ENCODE peak calls at places on chromosomes 11 and 22, in eight cellular contexts. L is GM23338; V is MM.1S; T is stomach; Z is hepatocyte; N is aorta; B is lung; F is CD4-positive, alpha-beta memory T cell. A is an unnamed sample.

GRCh38 chr22:28015676-28016601 is 96.9 kb upstream of the PITPNB start:
- DNase-seq in L (no peak), V (no peak), T (no peak), Z (no peak), N (peak), B (no peak), F (no peak), A (no peak)

GRCh38 chr11:1279674-1280055 is 29.8 kb downstream of the TOLLIP start:
- DNase-seq in L (no peak), V (no peak), T (no peak), Z (no peak), N (no peak), B (no peak), F (no peak), A (no peak)

GRCh38 chr22:31055322-31056159 is 25.6 kb upstream of the SMTN start:
- DNase-seq in L (peak), V (no peak), T (peak), Z (peak), N (peak), B (peak), F (no peak), A (peak)

GRCh38 chr11:78076733-78077403 is 2.8 kb downstream of the NDUFC2 start:
- DNase-seq in L (no peak), V (no peak), T (no peak), Z (no peak), N (no peak), B (no peak), F (no peak), A (no peak)

GRCh38 chr11:79543101-79543500 is 102.3 kb upstream of the TENM4 start:
- DNase-seq in L (no peak), V (no peak), T (no peak), Z (no peak), N (no peak), B (no peak), F (no peak), A (no peak)

GRCh38 chr11:11982975-11983374 is 25.5 kb downstream of the DKK3 start:
- DNase-seq in L (no peak), V (no peak), T (no peak), Z (no peak), N (no peak), B (no peak), F (no peak), A (no peak)

GRCh38 chr11:85115798-85116197 is 511.3 kb downstream of the DLG2 start:
- DNase-seq in L (no peak), V (no peak), T (no peak), Z (peak), N (no peak), B (no peak), F (no peak), A (no peak)

GRCh38 chr22:21688706-21689381 is 23.0 kb downstream of the PPIL2 start:
- DNase-seq in L (no peak), V (no peak), T (no peak), Z (no peak), N (no peak), B (no peak), F (no peak), A (no peak)

GRCh38 chr22:39214383-39215069 is 30.3 kb downstream of the PDGFB start:
- DNase-seq in L (peak), V (no peak), T (no peak), Z (no peak), N (peak), B (no peak), F (no peak), A (no peak)

GRCh38 chr22:49660321-49660720 is 167.4 kb downstream of the BRD1 start:
- DNase-seq in L (no peak), V (no peak), T (no peak), Z (no peak), N (no peak), B (no peak), F (no peak), A (no peak)

GRCh38 chr11:134497586-134497985 is 85.5 kb upstream of the B3GAT1 start:
- DNase-seq in L (no peak), V (no peak), T (peak), Z (no peak), N (peak), B (no peak), F (no peak), A (no peak)

GRCh38 chr22:42294034-42294985 is 23.9 kb upstream of the TCF20 start:
- DNase-seq in L (peak), V (no peak), T (peak), Z (peak), N (peak), B (no peak), F (peak), A (no peak)

GRCh38 chr11:35661539-35661938 is 1.0 kb upstream of the TRIM44 start:
- DNase-seq in L (no peak), V (no peak), T (no peak), Z (no peak), N (no peak), B (no peak), F (no peak), A (no peak)

GRCh38 chr11:66339686-66340483 is 3.7 kb upstream of the RIN1 start:
- DNase-seq in L (no peak), V (no peak), T (no peak), Z (no peak), N (peak), B (no peak), F (no peak), A (no peak)

GRCh38 chr11:107562647-107563208 is 2.8 kb downstream of the ALKBH8 start:
- DNase-seq in L (no peak), V (no peak), T (no peak), Z (no peak), N (no peak), B (no peak), F (no peak), A (no peak)

GRCh38 chr11:23151819-23152218 is 291.5 kb upstream of the CCDC179 start:
- DNase-seq in L (no peak), V (no peak), T (no peak), Z (no peak), N (no peak), B (no peak), F (no peak), A (no peak)

GRCh38 chr11:29251738-29252137 is 765.1 kb downstream of the KCNA4 start:
- DNase-seq in L (no peak), V (peak), T (no peak), Z (no peak), N (no peak), B (no peak), F (no peak), A (no peak)

GRCh38 chr11:64765291-64765803 is 5.6 kb upstream of the PYGM start:
- DNase-seq in L (peak), V (no peak), T (no peak), Z (no peak), N (no peak), B (no peak), F (no peak), A (no peak)

GRCh38 chr11:84227970-84228369 is 941.8 kb upstream of the CCDC90B start:
- DNase-seq in L (no peak), V (no peak), T (no peak), Z (no peak), N (no peak), B (no peak), F (no peak), A (no peak)

GRCh38 chr22:36580846-36581245 is 51.9 kb upstream of the EIF3D start:
- DNase-seq in L (no peak), V (no peak), T (no peak), Z (no peak), N (peak), B (no peak), F (no peak), A (no peak)

DNA sequence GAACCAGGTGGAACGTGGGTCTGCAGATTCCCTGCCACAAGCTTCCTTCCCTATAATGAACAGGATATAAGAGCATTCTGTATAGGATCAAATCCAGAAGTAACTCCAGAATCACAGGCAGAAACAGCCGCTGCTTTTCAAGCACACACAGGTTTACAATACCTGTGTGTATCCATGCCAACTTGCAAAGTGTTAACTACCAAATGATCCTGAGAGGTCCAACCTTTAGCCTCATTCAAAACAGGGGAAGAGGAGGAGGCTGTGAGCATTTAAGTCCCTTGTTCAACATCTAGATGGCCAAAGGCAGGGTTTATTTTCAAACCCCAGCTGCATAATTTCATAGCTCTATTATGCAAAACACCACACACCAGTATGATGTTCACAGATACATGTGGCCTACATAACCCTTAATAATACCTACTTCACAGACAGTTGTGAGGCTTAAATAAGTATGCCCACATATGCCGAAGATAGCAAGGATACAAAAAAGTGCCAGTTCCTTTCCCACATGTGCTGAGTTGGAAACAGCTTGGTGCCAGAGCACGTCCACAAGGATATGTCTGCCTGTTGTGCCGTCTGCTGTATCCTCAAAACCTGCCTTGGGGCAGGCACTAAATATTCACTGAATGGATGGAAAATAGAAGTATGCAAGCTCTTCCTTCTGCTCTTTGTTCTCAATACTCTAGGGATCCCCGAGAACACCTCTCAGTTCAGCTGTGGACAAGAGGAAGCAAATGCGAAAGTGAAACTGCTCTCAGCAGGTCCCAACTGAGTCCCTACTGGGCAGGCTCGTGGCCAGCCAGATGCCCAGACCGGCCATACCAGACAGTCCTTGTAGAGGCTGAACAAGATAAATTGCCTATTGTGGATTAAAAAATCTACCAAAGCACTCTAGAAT is 66.8 kb downstream of the LARGE1 start:
- DNase-seq in L (peak), V (peak), T (peak), Z (peak), N (peak), B (peak), F (peak), A (no peak)
- H3K4me3 ChIP-seq in L (no peak), V (peak), T (peak), Z (no peak), N (peak), B (peak), F (peak), A (peak)

GRCh38 chr11:83036701-83037100 is 35.0 kb downstream of the RAB30 start:
- DNase-seq in L (no peak), V (no peak), T (no peak), Z (no peak), N (no peak), B (no peak), F (no peak), A (no peak)
- H3K27ac ChIP-seq in L (no peak), V (no peak), T (no peak), Z (no peak), N (no peak), B (no peak), F (no peak), A (no peak)

DNA sequence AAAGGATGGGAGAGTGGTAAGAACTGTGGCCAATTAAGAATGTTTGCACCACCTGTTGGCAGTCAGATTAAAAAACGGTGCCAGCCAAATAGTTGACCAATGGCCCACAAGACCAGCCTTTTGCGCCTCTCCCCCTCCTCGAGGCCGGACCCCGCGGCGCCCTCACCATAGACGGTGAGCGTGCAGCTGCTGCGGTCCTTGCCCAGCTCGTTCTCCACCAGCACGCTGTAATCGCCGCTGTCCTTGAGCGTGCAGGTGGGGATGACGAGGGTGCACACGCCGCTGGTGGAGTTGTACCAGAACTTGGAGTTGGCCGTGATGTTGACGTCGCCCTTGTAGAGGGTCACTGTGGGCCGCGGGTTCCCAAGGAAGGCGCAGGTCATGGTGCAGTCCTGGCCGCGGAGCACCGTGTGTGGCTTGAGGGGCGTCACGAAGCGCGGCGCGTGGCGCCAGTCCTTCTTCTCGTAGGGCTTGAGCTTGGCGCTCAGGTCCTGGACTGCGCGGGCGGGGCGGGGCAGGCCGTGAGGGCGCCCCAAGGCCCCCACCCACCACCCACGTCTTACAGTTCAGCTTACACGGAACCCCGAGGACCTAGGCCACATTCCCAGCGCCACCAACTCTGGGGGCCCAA is 7.2 kb downstream of the TMEM86A start:
- DNase-seq in L (peak), V (no peak), T (peak), Z (no peak), N (peak), B (peak), F (peak), A (no peak)
- H3K4me3 ChIP-seq in L (peak), V (no peak), T (peak), Z (no peak), N (peak), B (peak), F (peak), A (peak)

GRCh38 chr11:115931684-115932083 is 427.5 kb upstream of the CADM1 start:
- DNase-seq in L (no peak), V (no peak), T (no peak), Z (no peak), N (no peak), B (no peak), F (no peak), A (no peak)

GRCh38 chr11:115929618-115930129 is 425.5 kb upstream of the CADM1 start:
- DNase-seq in L (no peak), V (no peak), T (no peak), Z (no peak), N (no peak), B (no peak), F (no peak), A (no peak)

GRCh38 chr11:115930886-115931537 is 426.8 kb upstream of the CADM1 start:
- DNase-seq in L (no peak), V (peak), T (no peak), Z (no peak), N (no peak), B (no peak), F (no peak), A (no peak)

GRCh38 chr11:115928811-115929210 is 424.6 kb upstream of the CADM1 start:
- DNase-seq in L (no peak), V (no peak), T (no peak), Z (no peak), N (no peak), B (no peak), F (no peak), A (no peak)

GRCh38 chr11:115930276-115930675 is 426.1 kb upstream of the CADM1 start:
- DNase-seq in L (no peak), V (peak), T (no peak), Z (no peak), N (no peak), B (no peak), F (no peak), A (no peak)
- H3K27ac ChIP-seq in L (no peak), V (peak), T (no peak), Z (no peak), N (no peak), B (no peak), F (no peak), A (no peak)

GRCh38 chr11:61601512-61601911 is 20.6 kb upstream of the SYT7 start:
- DNase-seq in L (no peak), V (no peak), T (no peak), Z (peak), N (no peak), B (no peak), F (no peak), A (no peak)

GRCh38 chr11:61599968-61600710 is 19.3 kb upstream of the SYT7 start:
- DNase-seq in L (peak), V (no peak), T (no peak), Z (no peak), N (no peak), B (no peak), F (no peak), A (no peak)

GRCh38 chr11:61598383-61598782 is 17.5 kb upstream of the SYT7 start:
- DNase-seq in L (no peak), V (no peak), T (no peak), Z (no peak), N (no peak), B (no peak), F (no peak), A (no peak)

GRCh38 chr11:61596990-61597389 is 16.1 kb upstream of the SYT7 start:
- DNase-seq in L (no peak), V (no peak), T (no peak), Z (no peak), N (no peak), B (no peak), F (no peak), A (no peak)

DNA sequence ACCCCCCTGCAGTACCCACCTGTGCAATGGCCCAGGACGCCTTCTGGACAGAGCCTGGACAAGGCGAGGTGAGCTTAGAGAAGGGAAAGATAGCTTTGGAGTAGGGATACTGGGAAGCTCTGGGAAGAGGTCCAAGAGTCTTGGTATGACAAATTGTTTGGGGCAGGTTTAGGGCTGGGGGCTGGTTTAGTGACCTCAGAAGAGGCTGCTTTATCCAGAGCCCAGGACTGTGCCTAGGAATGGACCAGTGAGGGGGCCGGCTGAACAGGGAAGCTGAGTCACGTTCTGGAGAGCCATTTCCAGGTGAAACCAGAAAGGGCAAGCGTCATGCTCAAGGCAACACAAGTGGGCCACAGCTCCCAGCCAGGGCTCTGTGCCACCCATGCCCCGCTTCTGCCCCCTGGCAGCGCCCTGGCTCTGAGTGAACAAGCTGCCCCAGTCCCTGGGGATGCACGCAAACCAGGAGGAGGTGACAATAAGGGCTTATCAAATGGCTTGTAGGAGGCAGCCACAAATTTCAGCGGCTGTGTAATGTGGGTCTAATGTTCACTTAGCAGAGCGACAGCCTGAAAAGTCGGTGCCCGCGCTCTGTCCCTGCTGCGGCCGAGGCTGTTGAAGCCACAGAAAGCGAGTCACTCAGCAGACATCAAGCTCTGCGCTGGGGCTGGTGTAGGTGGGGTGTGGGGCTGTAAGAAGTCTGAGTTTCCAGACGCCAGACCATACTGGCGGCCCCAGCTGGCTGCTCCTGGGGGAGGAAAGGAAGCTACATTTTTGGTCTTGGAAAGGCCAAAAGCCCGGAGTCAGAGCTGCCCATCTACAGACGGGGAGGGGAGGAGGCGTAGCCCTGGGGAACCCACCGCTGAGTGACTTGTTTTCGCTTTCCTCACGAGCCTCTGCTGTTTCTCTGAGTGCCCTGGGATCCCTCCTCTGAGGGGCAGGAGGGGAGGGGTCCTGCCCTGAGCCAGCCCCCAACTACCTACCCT is 18.3 kb upstream of the SYT7 start:
- DNase-seq in L (peak), V (no peak), T (no peak), Z (peak), N (no peak), B (no peak), F (no peak), A (no peak)
- H3K4me3 ChIP-seq in L (peak), V (no peak), T (no peak), Z (no peak), N (no peak), B (no peak), F (no peak), A (no peak)

GRCh38 chr11:120317689-120318195 is 7.4 kb upstream of the TLCD5 start:
- DNase-seq in L (no peak), V (no peak), T (no peak), Z (no peak), N (no peak), B (no peak), F (no peak), A (no peak)

GRCh38 chr11:120318906-120319305 is 6.2 kb upstream of the TLCD5 start:
- DNase-seq in L (no peak), V (no peak), T (no peak), Z (no peak), N (no peak), B (no peak), F (no peak), A (no peak)

GRCh38 chr11:120314861-120315260 is 10.2 kb upstream of the TLCD5 start:
- DNase-seq in L (no peak), V (no peak), T (no peak), Z (no peak), N (no peak), B (no peak), F (no peak), A (no peak)

DNA sequence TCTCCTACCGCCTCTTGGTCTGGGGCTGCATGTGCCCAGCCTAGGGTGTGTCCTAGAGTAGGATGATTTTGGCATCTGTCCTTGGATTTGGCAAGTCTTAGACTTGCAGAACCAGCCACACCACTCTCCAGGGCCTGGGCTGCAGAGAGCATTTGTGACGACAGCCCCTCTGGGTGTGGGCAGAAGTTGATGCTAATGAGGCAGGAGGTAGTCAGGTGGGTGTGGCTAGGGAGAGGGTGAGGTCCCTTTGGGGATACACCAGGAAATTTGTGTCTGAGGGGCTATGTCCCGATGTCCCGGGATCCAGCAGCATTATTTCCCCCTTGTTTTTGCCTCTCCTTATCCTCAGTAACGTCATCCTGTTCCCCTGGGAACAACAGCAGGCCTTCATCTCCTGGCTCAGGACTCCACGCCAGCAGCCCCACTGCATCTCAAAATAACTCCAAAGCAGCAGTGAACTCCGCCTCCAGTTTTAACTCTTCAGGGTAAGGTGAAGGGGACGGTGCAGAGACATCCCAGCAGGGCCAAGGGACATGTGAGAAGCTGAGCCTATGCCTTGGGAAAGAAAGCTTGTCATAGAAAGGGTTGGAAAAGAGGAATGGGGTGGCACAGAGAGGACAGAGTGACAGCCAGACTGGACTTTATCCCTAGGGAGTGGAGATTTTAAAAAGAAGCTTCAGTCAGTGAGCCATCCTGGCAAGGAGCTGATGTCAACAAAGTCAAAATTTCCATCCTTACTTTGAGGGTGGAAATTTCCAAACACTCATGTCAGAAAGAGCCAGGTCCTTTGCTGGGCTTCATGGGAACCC is 8.0 kb upstream of the TLCD5 start:
- DNase-seq in L (peak), V (no peak), T (peak), Z (peak), N (no peak), B (peak), F (no peak), A (no peak)
- H3K27ac ChIP-seq in L (no peak), V (no peak), T (peak), Z (no peak), N (peak), B (no peak), F (no peak), A (no peak)